ENCODE peak calls at places on chromosomes 3 and 15, in four cellular contexts. L is nucleus accumbens; H is activated T-cell treated with anti-CD3 and anti-CD28 coated beads, Interleukin-2, amount 50 U/mL, for 1 hour; O is NK-92 treated with Interleukin-12 subunit alpha and Interleukin-12 subunit beta, amount 100 ng/mL, for 24 hours. J is an unnamed sample.

GRCh38 chr3:73086071-73086494 is 24.6 kb downstream of the EBLN2 start:
- DNase-seq in L (no peak), H (peak), O (no peak), J (no peak)

GRCh38 chr3:50525987-50526386 is 22.6 kb upstream of the CACNA2D2 start:
- DNase-seq in L (no peak), H (peak), O (peak), J (no peak)

GRCh38 chr3:100335137-100335833 is 728 bp downstream of the NIT2 start:
- DNase-seq in L (no peak), H (no peak), O (no peak), J (no peak)

GRCh38 chr3:19476298-19476697 is 328.0 kb downstream of the KCNH8 start:
- DNase-seq in L (no peak), H (no peak), O (no peak), J (no peak)

GRCh38 chr3:55551644-55552043 is 64.5 kb upstream of the WNT5A start:
- DNase-seq in L (no peak), H (no peak), O (no peak), J (no peak)

GRCh38 chr3:148319161-148319915 is 378.4 kb upstream of the AGTR1 start:
- DNase-seq in L (no peak), H (no peak), O (peak), J (no peak)

GRCh38 chr3:63945558-63946096 is 33.4 kb upstream of the SCAANT1 start:
- DNase-seq in L (no peak), H (no peak), O (no peak), J (no peak)

GRCh38 chr3:71180524-71180923 is 403.0 kb downstream of the FOXP1 start:
- DNase-seq in L (no peak), H (no peak), O (no peak), J (no peak)

GRCh38 chr3:46110701-46111493 is 83.6 kb upstream of the XCR1 start:
- DNase-seq in L (no peak), H (no peak), O (peak), J (peak)

GRCh38 chr15:79989682-79990081 is 18.7 kb upstream of the BCL2A1 start:
- DNase-seq in L (no peak), H (no peak), O (no peak), J (no peak)

GRCh38 chr3:193764959-193765358 is 172.0 kb downstream of the OPA1 start:
- DNase-seq in L (no peak), H (no peak), O (no peak), J (no peak)

GRCh38 chr3:46848271-46849097 is 14.8 kb downstream of the MYL3 start:
- DNase-seq in L (no peak), H (no peak), O (no peak), J (peak)

GRCh38 chr3:23810342-23811116 is 4.8 kb downstream of the UBE2E1 start:
- DNase-seq in L (peak), H (peak), O (no peak), J (peak)

GRCh38 chr3:24923565-24923964 is 428.9 kb upstream of the THRB start:
- DNase-seq in L (no peak), H (no peak), O (no peak), J (no peak)

GRCh38 chr15:51828621-51829359 is 663 bp upstream of the TMOD3 start:
- DNase-seq in L (no peak), H (no peak), O (no peak), J (no peak)

GRCh38 chr3:195748661-195749060 is 27.9 kb downstream of the MUC20 start:
- DNase-seq in L (no peak), H (no peak), O (no peak), J (no peak)

GRCh38 chr3:111732248-111732879 is 126.7 kb upstream of the PHLDB2 start:
- DNase-seq in L (no peak), H (no peak), O (no peak), J (no peak)

GRCh38 chr3:42640771-42641370 is 12.6 kb upstream of the ZBTB47 start:
- DNase-seq in L (no peak), H (no peak), O (no peak), J (no peak)

GRCh38 chr15:29268706-29269484 is 727 bp downstream of the NSMCE3 start:
- DNase-seq in L (peak), H (no peak), O (peak), J (no peak)

GRCh38 chr3:187997490-187997889 is 156.5 kb upstream of the LPP start:
- DNase-seq in L (no peak), H (no peak), O (no peak), J (no peak)

GRCh38 chr3:107662586-107662985 is 139.8 kb downstream of the BBX start:
- DNase-seq in L (no peak), H (no peak), O (no peak), J (no peak)

GRCh38 chr15:65096481-65097385 is 18.3 kb downstream of the UBAP1L start:
- DNase-seq in L (no peak), H (no peak), O (no peak), J (no peak)

GRCh38 chr3:64687781-64688515 is at the start of gene ADAMTS9:
- DNase-seq in L (peak), H (no peak), O (no peak), J (peak)

GRCh38 chr15:98138910-98139309 is 178.4 kb downstream of the ARRDC4 start:
- DNase-seq in L (no peak), H (no peak), O (no peak), J (no peak)

GRCh38 chr3:156273068-156273709 is 152.8 kb downstream of the KCNAB1 start:
- DNase-seq in L (no peak), H (no peak), O (no peak), J (no peak)

GRCh38 chr3:23455084-23455483 is 252.0 kb downstream of the UBE2E2 start:
- DNase-seq in L (no peak), H (no peak), O (no peak), J (no peak)

GRCh38 chr15:70016511-70016994 is 81.2 kb downstream of the TLE3 start:
- DNase-seq in L (no peak), H (no peak), O (no peak), J (no peak)

GRCh38 chr3:13852638-13853009 is 27.2 kb downstream of the WNT7A start:
- DNase-seq in L (no peak), H (no peak), O (no peak), J (peak)

GRCh38 chr3:56825579-56826438 is 24.1 kb upstream of the ARHGEF3 start:
- DNase-seq in L (no peak), H (no peak), O (no peak), J (no peak)

J was measured in Right ventricle myocardium inferior.